ENCODE peak calls at places on chromosome 12, in five cellular contexts. A is GM20000, E is adrenal gland, F is activated B cell treated with CpG ODN at 0.5 μM for 24 hours, D is right atrium auricular region. K is an unnamed sample.

GRCh38 chr12:49705479-49706267 is 1.5 kb downstream of the FMNL3 start:
- DNase-seq in F (peak; percentile 41), A (peak; percentile 64), D (peak; percentile 76), E (peak; percentile 46), K (no peak)

GRCh38 chr12:127810026-127810425 is 456.9 kb upstream of the TMEM132C start:
- DNase-seq in F (no peak), A (no peak), D (no peak), E (no peak), K (no peak)

GRCh38 chr12:57332646-57333312 is 81.8 kb upstream of the STAC3 start:
- DNase-seq in F (no peak), A (no peak), D (no peak), E (no peak), K (no peak)

GRCh38 chr12:6605425-6606330 is 1.5 kb downstream of the CHD4 start:
- DNase-seq in A (no peak), E (no peak), F (no peak), D (no peak), K (no peak)

GRCh38 chr12:75908961-75909699 is 122.4 kb downstream of the PHLDA1 start:
- DNase-seq in A (no peak), E (peak; percentile 83), F (no peak), D (peak; percentile 62), K (no peak)

GRCh38 chr12:9115731-9116689 is at the start of gene A2M:
- DNase-seq in D (no peak), F (no peak), E (peak; percentile 38), A (no peak), K (no peak)

GRCh38 chr12:65269603-65270002 is 8.9 kb upstream of the MSRB3 start:
- DNase-seq in A (no peak), F (no peak), D (no peak), E (no peak), K (no peak)

GRCh38 chr12:57218030-57218853 is 1.6 kb downstream of the NXPH4 start:
- DNase-seq in F (no peak), A (no peak), D (no peak), E (no peak), K (no peak)

GRCh38 chr12:6213969-6214368 is 13.8 kb downstream of the CD9 start:
- DNase-seq in A (no peak), E (no peak), F (no peak), D (no peak), K (no peak)

GRCh38 chr12:2628401-2628800 is 166.4 kb upstream of the FKBP4 start:
- DNase-seq in D (no peak), A (no peak), F (no peak), E (no peak), K (no peak)

GRCh38 chr12:2385529-2385928 is 332.7 kb downstream of the CACNA1C start:
- DNase-seq in A (no peak), F (no peak), D (no peak), E (no peak), K (no peak)

GRCh38 chr12:62537544-62537943 is 70.9 kb downstream of the MON2 start:
- DNase-seq in D (no peak), F (no peak), E (peak; percentile 54), A (no peak), K (no peak)

GRCh38 chr12:93085383-93086287 is 156.5 kb upstream of the EEA1 start:
- DNase-seq in D (no peak), E (no peak), F (no peak), A (no peak), K (no peak)

GRCh38 chr12:52844386-52844785 is 4.4 kb downstream of the KRT78 start:
- DNase-seq in D (no peak), F (no peak), E (no peak), A (no peak), K (no peak)

GRCh38 chr12:3040026-3040656 is 37.0 kb upstream of the TSPAN9 start:
- DNase-seq in A (no peak), D (no peak), E (no peak), F (no peak), K (no peak)

GRCh38 chr12:128387811-128388422 is 120.9 kb downstream of the TMEM132C start:
- DNase-seq in E (peak; percentile 68), D (peak; percentile 65), A (peak; percentile 56), F (no peak), K (peak; percentile 72)

GRCh38 chr12:14394317-14395058 is 29.0 kb downstream of the ATF7IP start:
- DNase-seq in D (no peak), F (no peak), A (peak; percentile 22), E (peak; percentile 34), K (peak; percentile 23)

GRCh38 chr12:132356686-132357622 is 27.6 kb upstream of the GALNT9 start:
- DNase-seq in D (no peak), A (no peak), F (no peak), E (peak; percentile 33), K (no peak)

GRCh38 chr12:88300931-88301330 is 158.8 kb downstream of the TMTC3 start:
- DNase-seq in D (no peak), E (no peak), F (no peak), A (no peak), K (no peak)

GRCh38 chr12:38930994-38931393 is 25.6 kb upstream of the CPNE8 start:
- DNase-seq in E (no peak), F (no peak), D (no peak), A (no peak), K (no peak)

GRCh38 chr12:56377310-56377988 is 14.8 kb upstream of the APOF start:
- DNase-seq in E (no peak), D (no peak), A (no peak), F (no peak), K (no peak)

GRCh38 chr12:40228727-40229126 is 3.9 kb downstream of the LRRK2 start:
- DNase-seq in E (no peak), F (no peak), D (no peak), A (no peak), K (no peak)

GRCh38 chr12:80936353-80936641 is 1.4 kb downstream of the LIN7A start:
- DNase-seq in D (no peak), E (no peak), A (no peak), F (no peak), K (no peak)

GRCh38 chr12:29844667-29845066 is 60.9 kb upstream of the TMTC1 start:
- DNase-seq in A (no peak), E (no peak), F (no peak), D (no peak), K (no peak)

GRCh38 chr12:95671265-95671664 is 119.3 kb downstream of the NTN4 start:
- DNase-seq in D (no peak), A (no peak), F (no peak), E (no peak), K (no peak)

GRCh38 chr12:121036810-121037326 is 2.2 kb downstream of the OASL start:
- DNase-seq in E (no peak), A (no peak), F (no peak), D (no peak), K (no peak)

GRCh38 chr12:101792046-101792931 is 38.5 kb downstream of the GNPTAB start:
- DNase-seq in A (no peak), D (no peak), F (no peak), E (no peak), K (no peak)
- TF ChIP-seq CTCF in A (no peak), D (peak; percentile 48), F (no peak), E (peak; percentile 34), K (no peak)

DNA sequence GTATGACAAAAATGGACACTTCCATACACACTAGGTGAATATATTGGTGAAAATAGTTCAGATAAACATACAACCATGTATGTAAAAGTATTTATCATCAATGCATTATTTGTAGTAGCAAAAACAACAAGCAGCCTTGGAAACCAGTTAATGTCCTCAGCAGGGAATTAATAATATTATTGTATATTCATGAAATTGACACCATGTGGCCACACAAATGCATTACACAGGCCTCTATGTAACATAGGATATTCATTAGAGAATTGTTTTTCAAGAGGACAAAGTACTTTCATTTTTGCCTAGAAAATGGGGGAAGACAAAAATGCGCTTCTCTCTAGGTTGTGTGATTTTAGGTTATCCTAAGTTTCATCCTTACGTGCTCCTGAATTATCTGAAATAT is 24.3 kb downstream of the SPRING1 start:
- DNase-seq in A (no peak), F (no peak), E (no peak), D (no peak), K (no peak)
- TF ChIP-seq CTCF in A (no peak), F (no peak), E (no peak), D (no peak), K (peak; percentile 40)

DNA sequence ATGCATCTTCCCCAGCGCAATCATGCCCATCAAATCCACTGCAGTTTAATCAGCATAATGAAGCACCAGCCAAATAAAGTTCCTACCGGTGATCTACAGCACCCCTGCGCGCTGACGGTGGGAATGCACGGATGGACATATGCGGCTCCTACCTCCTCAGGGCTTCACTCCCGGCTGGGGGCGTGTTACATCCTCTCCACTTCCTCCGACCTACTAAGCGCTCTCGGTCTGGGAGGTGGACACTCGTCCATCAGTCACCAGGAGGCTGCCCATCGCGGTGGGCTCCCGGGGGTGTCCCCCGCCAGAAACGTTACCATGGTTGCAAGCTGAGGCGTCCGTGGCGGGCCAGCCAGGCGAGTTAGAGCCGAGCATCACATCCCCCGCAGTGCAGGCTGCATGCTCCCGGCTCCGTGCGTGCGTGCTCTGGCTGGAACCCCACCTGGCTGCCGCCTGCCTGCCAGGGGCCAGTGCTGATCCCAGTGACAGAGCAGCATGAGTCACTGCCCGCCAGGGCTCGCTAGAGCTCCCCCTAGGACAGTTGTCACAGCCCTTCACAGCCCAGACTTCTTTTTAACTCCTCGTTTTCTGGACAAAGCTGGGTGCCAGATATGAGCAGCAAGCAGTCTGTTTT is 73.0 kb downstream of the CIT start:
- DNase-seq in D (peak; percentile 66), F (no peak), E (peak; percentile 81), A (no peak), K (peak; percentile 50)
- TF ChIP-seq CTCF in D (peak; percentile 61), F (no peak), E (peak; percentile 40), A (no peak), K (peak; percentile 63)

GRCh38 chr12:124370851-124371250 is 76.0 kb downstream of the RFLNA start:
- DNase-seq in E (no peak), A (no peak), D (no peak), F (no peak), K (no peak)

GRCh38 chr12:124370384-124370783 is 75.5 kb downstream of the RFLNA start:
- DNase-seq in E (no peak), A (no peak), D (no peak), F (no peak), K (no peak)

GRCh38 chr12:124369055-124369900 is 74.4 kb downstream of the RFLNA start:
- DNase-seq in E (peak; percentile 96), D (peak; percentile 94), F (no peak), A (no peak), K (no peak)

GRCh38 chr12:124369901-124370378 is 75.0 kb downstream of the RFLNA start:
- DNase-seq in A (no peak), D (peak; percentile 84), F (no peak), E (no peak), K (no peak)

DNA sequence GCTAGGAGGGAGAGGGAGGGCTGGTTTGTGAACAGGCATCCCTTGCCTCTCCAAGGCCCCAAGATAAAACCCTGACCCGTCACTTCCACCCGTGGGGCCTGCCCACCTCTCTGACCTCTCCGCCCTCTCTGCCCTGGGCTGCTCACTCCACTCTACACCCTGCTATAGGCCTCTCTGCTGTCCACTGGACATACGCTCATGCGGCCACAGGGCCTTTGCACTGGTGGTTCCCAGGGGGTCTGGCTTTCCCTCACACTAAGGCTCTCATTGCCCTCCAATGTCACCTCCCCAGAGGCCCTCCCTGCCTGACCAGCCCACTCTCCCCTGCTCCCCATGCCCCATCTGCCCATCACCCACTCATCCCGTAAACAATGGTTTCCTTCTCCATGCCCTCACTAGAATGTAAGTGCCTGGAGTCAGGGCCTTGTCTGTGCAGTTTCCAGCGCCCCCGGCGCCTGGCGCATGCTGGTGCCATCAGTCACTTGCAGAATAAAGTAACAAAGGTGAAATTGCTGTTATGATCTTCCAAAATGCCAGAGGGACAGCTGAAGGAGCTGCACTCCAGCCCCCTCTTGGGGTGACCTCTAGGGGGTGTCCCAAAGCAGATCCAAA is 73.6 kb downstream of the RFLNA start:
- DNase-seq in E (no peak), D (no peak), F (no peak), A (no peak), K (no peak)
- TF ChIP-seq CTCF in E (no peak), D (no peak), F (no peak), A (no peak), K (no peak)

GRCh38 chr12:541676-542289 is 82.0 kb downstream of the B4GALNT3 start:
- DNase-seq in F (no peak), D (no peak), A (no peak), E (peak; percentile 64), K (no peak)
- TF ChIP-seq CTCF in F (no peak), D (no peak), A (no peak), E (no peak), K (no peak)

K was measured in neural crest cell.